ENCODE peak calls at places on chromosomes 13 and 19, in ten cellular contexts. U is cardiac muscle cell, Z is SK-N-SH, T is right lobe of liver, Y is GM12878, R is ascending aorta, B is fibroblast of the aortic adventitia, E is astrocyte of the spinal cord, M is adrenal gland, N is HFF-Myc. G is an unnamed sample.
A peak's percentile ranks its signal among the peaks of the same experiment; 100 is the strongest.

GRCh38 chr13:108033800-108034707 is 181.3 kb downstream of the LIG4 start:
- DNase-seq in U (no peak), Z (no peak), T (no peak), Y (no peak), R (no peak), B (no peak), E (no peak), M (no peak), N (no peak), G (no peak)

GRCh38 chr19:10431943-10432735 is 11.8 kb downstream of the PDE4A start:
- DNase-seq in U (peak; percentile 58), Z (peak; percentile 68), T (peak; percentile 64), Y (no peak), R (peak; percentile 81), B (peak; percentile 27), E (no peak), M (peak; percentile 65), N (no peak), G (no peak)

GRCh38 chr19:3982701-3983541 is 2.3 kb downstream of the EEF2 start:
- DNase-seq in U (peak; percentile 47), Z (peak; percentile 23), T (peak; percentile 49), Y (no peak), R (no peak), B (peak; percentile 45), E (peak; percentile 39), M (peak; percentile 71), N (no peak), G (peak; percentile 84)

GRCh38 chr13:21150013-21150412 is 26.3 kb downstream of the SKA3 start:
- DNase-seq in U (no peak), Z (no peak), T (no peak), Y (no peak), R (no peak), B (no peak), E (no peak), M (no peak), N (no peak), G (no peak)

GRCh38 chr19:29623726-29624488 is 17.8 kb downstream of the POP4 start:
- DNase-seq in U (no peak), Z (no peak), T (no peak), Y (no peak), R (no peak), B (no peak), E (no peak), M (no peak), N (no peak), G (no peak)

GRCh38 chr19:16601378-16602052 is 26.5 kb downstream of the MED26 start:
- DNase-seq in U (no peak), Z (no peak), T (no peak), Y (no peak), R (no peak), B (no peak), E (no peak), M (no peak), N (no peak), G (no peak)

GRCh38 chr19:46745521-46746280 is at the start of gene FKRP:
- DNase-seq in U (no peak), Z (peak; percentile 86), T (no peak), Y (no peak), R (no peak), B (no peak), E (no peak), M (no peak), N (no peak), G (no peak)

GRCh38 chr19:14094854-14095253 is 4.3 kb upstream of the SAMD1 start:
- DNase-seq in U (no peak), Z (no peak), T (no peak), Y (no peak), R (no peak), B (no peak), E (no peak), M (peak; percentile 87), N (no peak), G (no peak)

GRCh38 chr13:39144941-39145533 is 106.8 kb downstream of the NHLRC3 start:
- DNase-seq in U (peak; percentile 86), Z (peak; percentile 56), T (peak; percentile 53), Y (no peak), R (peak; percentile 77), B (peak; percentile 84), E (peak; percentile 62), M (peak; percentile 45), N (peak; percentile 21), G (peak; percentile 78)

GRCh38 chr13:21637296-21637695 is 33.3 kb upstream of the MICU2 start:
- DNase-seq in U (peak; percentile 14), Z (no peak), T (no peak), Y (no peak), R (no peak), B (peak; percentile 10), E (peak; percentile 52), M (peak; percentile 31), N (no peak), G (peak; percentile 56)

GRCh38 chr19:38266070-38266469 is 1.7 kb downstream of the SPINT2 start:
- DNase-seq in U (no peak), Z (no peak), T (no peak), Y (no peak), R (no peak), B (no peak), E (no peak), M (no peak), N (no peak), G (no peak)

GRCh38 chr19:38268539-38268938 is 4.2 kb downstream of the SPINT2 start:
- DNase-seq in U (no peak), Z (no peak), T (no peak), Y (no peak), R (no peak), B (no peak), E (no peak), M (no peak), N (no peak), G (no peak)

GRCh38 chr19:38265213-38265861 is 964 bp downstream of the SPINT2 start:
- DNase-seq in U (no peak), Z (no peak), T (no peak), Y (no peak), R (peak; percentile 81), B (no peak), E (no peak), M (no peak), N (no peak), G (no peak)

GRCh38 chr19:38267780-38268430 is 3.5 kb downstream of the SPINT2 start:
- DNase-seq in U (no peak), Z (no peak), T (no peak), Y (no peak), R (no peak), B (no peak), E (no peak), M (no peak), N (no peak), G (no peak)

GRCh38 chr19:38266981-38267597 is 2.7 kb downstream of the SPINT2 start:
- DNase-seq in U (peak; percentile 55), Z (no peak), T (no peak), Y (no peak), R (no peak), B (peak; percentile 37), E (peak; percentile 53), M (no peak), N (no peak), G (no peak)
- H3K4me3 ChIP-seq in U (no peak overlapping the region), Z (no peak overlapping the region), T (no peak overlapping the region), Y (no peak overlapping the region), R (peak overlapping the region; percentile 76), B (no peak overlapping the region), E (no peak overlapping the region), M (no peak overlapping the region), N (no peak overlapping the region), G (no peak overlapping the region)

GRCh38 chr19:12092065-12092867 is 27.7 kb downstream of the ZNF844 start:
- DNase-seq in U (peak; percentile 93), Z (no peak), T (peak; percentile 77), Y (peak; percentile 16), R (peak; percentile 89), B (peak; percentile 79), E (peak; percentile 89), M (peak; percentile 85), N (peak; percentile 15), G (peak; percentile 85)

GRCh38 chr19:12093777-12094176 is 29.2 kb downstream of the ZNF844 start:
- DNase-seq in U (no peak), Z (no peak), T (no peak), Y (peak; percentile 23), R (no peak), B (no peak), E (no peak), M (no peak), N (no peak), G (no peak)

GRCh38 chr19:12085074-12085818 is 20.7 kb downstream of the ZNF844 start:
- DNase-seq in U (no peak), Z (no peak), T (no peak), Y (no peak), R (no peak), B (no peak), E (no peak), M (no peak), N (no peak), G (no peak)

GRCh38 chr19:12095111-12095790 is 30.7 kb downstream of the ZNF844 start:
- DNase-seq in U (peak; percentile 21), Z (no peak), T (no peak), Y (no peak), R (no peak), B (peak; percentile 12), E (no peak), M (no peak), N (no peak), G (peak; percentile 71)

GRCh38 chr19:12090807-12091206 is 26.3 kb downstream of the ZNF844 start:
- DNase-seq in U (peak; percentile 78), Z (peak; percentile 58), T (peak; percentile 49), Y (peak; percentile 11), R (peak; percentile 76), B (peak; percentile 70), E (peak; percentile 45), M (peak; percentile 60), N (no peak), G (peak; percentile 66)
- TF ChIP-seq CTCF in U (peak; percentile 70), Z (peak; percentile 36), T (peak; percentile 42), Y (peak; percentile 60), R (peak; percentile 63), B (peak; percentile 65), E (peak; percentile 56), M (peak; percentile 47), N (peak; percentile 48), G (peak; percentile 63)

GRCh38 chr19:40441719-40442253 is 2.3 kb downstream of the SERTAD3 start:
- DNase-seq in U (no peak), Z (no peak), T (no peak), Y (no peak), R (no peak), B (no peak), E (no peak), M (no peak), N (no peak), G (no peak)
- H3K4me3 ChIP-seq in U (no peak overlapping the region), Z (peak overlapping the region; percentile 62), T (no peak overlapping the region), Y (peak overlapping the region; percentile 91), R (no peak overlapping the region), B (peak overlapping the region; percentile 70), E (no peak overlapping the region), M (no peak overlapping the region), N (peak overlapping the region; percentile 95), G (peak overlapping the region; percentile 62)

DNA sequence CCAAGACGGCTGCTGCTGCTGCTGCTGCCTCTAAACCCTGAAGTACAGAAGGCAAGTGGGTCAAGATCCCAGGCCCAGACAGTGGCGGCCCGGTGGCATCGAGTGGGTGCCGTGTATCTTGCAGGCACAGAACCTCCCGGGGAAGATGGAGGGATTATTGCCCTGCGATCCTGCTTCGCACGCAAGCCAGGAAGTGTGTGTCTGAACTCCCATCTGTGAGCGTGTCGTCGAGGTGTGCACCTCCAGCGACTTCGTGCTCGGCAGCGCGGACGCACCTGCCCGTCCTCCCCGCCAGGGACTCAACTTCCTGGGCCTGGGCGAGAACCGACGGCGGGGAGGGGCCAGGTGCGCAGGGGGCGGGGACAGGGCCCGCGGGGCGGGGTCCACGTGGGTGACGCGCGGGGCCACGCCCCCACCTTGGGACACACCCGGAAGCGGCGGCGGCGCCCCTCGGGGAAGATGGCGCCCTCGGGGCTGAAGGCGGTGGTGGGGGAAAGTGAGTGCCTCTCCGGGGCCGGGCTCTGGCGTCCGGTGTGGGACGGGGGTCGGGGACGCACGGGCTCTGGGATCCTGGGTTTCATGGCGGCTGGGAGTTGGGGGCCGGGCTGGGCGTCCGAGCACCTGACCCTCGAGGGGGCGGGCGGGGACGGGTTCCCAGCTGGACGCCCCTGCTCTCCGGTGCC is at the start of gene STXBP2:
- DNase-seq in U (peak; percentile 65), Z (peak; percentile 73), T (peak; percentile 88), Y (peak; percentile 35), R (peak; percentile 73), B (no peak), E (no peak), M (peak; percentile 55), N (no peak), G (no peak)
- TF ChIP-seq CTCF in U (no peak), Z (no peak), T (no peak), Y (no peak), R (no peak), B (no peak), E (no peak), M (no peak), N (no peak), G (no peak)

G was measured in fibroblast of mammary gland.